ENCODE peak calls at places on chromosome 17, in eight cellular contexts. I is fibroblast of lung; L is lower lobe of right lung; B is CD4-positive, alpha-beta T cell; S is WTC11; W is body of pancreas; Z is thoracic aorta; G is tibial artery. U is an unnamed sample.
A peak's percentile ranks its signal among the peaks of the same experiment; 100 is the strongest.

GRCh38 chr17:80882926-80883685 is 108.5 kb upstream of the CHMP6 start:
- DNase-seq in I (no peak), L (peak; percentile 33), B (no peak), S (no peak), W (no peak), Z (no peak), G (no peak), U (no peak)

GRCh38 chr17:17026163-17026562 is 16.1 kb upstream of the MPRIP start:
- DNase-seq in I (no peak), L (peak; percentile 47), B (no peak), S (no peak), W (no peak), Z (no peak), G (no peak), U (no peak)

GRCh38 chr17:68020451-68020779 is 15.1 kb upstream of the KPNA2 start:
- DNase-seq in I (no peak), L (no peak), B (no peak), S (no peak), W (peak; percentile 26), Z (no peak), G (no peak), U (no peak)

GRCh38 chr17:15263680-15264079 is 1.4 kb downstream of the PMP22 start:
- DNase-seq in I (no peak), L (no peak), B (no peak), S (no peak), W (no peak), Z (no peak), G (no peak), U (no peak)

GRCh38 chr17:14037453-14037852 is 31.9 kb upstream of the COX10 start:
- DNase-seq in I (no peak), L (no peak), B (no peak), S (no peak), W (no peak), Z (no peak), G (no peak), U (no peak)

GRCh38 chr17:40364121-40364861 is at the start of gene GJD3:
- DNase-seq in I (peak; percentile 57), L (no peak), B (no peak), S (peak; percentile 71), W (no peak), Z (no peak), G (no peak), U (no peak)

GRCh38 chr17:43660816-43661493 is 767 bp downstream of the MEOX1 start:
- DNase-seq in I (no peak), L (no peak), B (peak; percentile 8), S (no peak), W (no peak), Z (no peak), G (no peak), U (no peak)

GRCh38 chr17:50956750-50957523 is 90.8 kb upstream of the TOB1 start:
- DNase-seq in I (peak; percentile 56), L (peak; percentile 72), B (peak; percentile 60), S (peak; percentile 79), W (peak; percentile 81), Z (no peak), G (peak; percentile 83), U (peak; percentile 53)

GRCh38 chr17:76250141-76250540 is 9.8 kb upstream of the RNF157 start:
- DNase-seq in I (no peak), L (no peak), B (no peak), S (no peak), W (no peak), Z (no peak), G (peak; percentile 9), U (no peak)

GRCh38 chr17:83203472-83204221 is 124.2 kb downstream of the METRNL start:
- DNase-seq in I (no peak), L (peak; percentile 48), B (no peak), S (peak; percentile 4), W (peak; percentile 5), Z (no peak), G (peak; percentile 79), U (no peak)

GRCh38 chr17:74860999-74861553 is 1.4 kb upstream of the GRIN2C start:
- DNase-seq in I (no peak), L (no peak), B (no peak), S (peak; percentile 43), W (no peak), Z (no peak), G (no peak), U (no peak)

GRCh38 chr17:49267912-49268311 is 37.3 kb upstream of the PHOSPHO1 start:
- DNase-seq in I (no peak), L (no peak), B (no peak), S (no peak), W (no peak), Z (no peak), G (no peak), U (no peak)

GRCh38 chr17:4881761-4882555 is 17.4 kb upstream of the C17orf107 start:
- DNase-seq in I (peak; percentile 34), L (peak; percentile 81), B (peak; percentile 70), S (peak; percentile 85), W (peak; percentile 86), Z (no peak), G (no peak), U (peak; percentile 41)

GRCh38 chr17:2232244-2232638 is 71.3 kb downstream of the SMG6 start:
- DNase-seq in I (peak; percentile 60), L (no peak), B (no peak), S (no peak), W (no peak), Z (no peak), G (peak; percentile 54), U (no peak)

GRCh38 chr17:58369214-58370031 is 17.4 kb upstream of the SUPT4H1 start:
- DNase-seq in I (no peak), L (no peak), B (no peak), S (no peak), W (no peak), Z (no peak), G (no peak), U (no peak)

DNA sequence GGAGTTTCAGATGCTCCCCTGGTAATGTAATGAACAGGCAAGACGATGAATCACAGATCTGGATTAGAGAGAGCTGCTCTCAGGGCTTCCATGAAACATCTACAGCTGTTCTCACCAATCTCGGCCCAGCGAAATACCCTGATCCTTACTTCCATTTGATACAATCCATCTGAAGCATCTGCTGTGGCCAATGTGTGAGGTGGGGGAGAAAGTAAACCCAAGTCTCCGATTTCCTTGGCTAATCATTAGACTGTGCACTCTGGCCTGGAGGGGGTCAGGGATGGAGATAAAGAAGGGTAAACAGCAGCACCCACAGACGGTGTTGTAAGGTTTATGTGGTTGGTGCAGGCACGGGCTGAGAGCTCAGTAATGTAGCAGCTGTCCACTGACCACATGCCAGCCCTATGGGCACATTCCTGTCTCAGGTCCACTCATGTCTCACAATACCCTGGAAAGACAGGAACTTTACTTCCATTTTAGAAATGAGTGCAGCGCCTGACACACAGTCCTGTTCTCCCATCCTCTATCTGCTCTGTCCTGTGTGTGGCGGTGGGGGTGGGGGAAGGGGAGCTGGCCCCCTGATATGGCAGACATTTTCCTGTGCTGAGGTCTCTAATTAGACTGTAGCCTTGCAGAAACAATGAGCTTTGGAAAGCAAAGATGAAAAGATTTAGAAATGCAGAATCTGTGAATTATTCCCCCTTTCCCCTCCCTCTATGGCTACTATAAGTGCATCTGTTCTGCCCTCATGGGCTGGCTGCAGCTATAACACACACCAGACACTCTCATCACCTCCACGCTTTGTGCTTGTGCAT is 48.3 kb upstream of the ERN1 start:
- DNase-seq in I (peak; percentile 22), L (no peak), B (no peak), S (no peak), W (peak; percentile 49), Z (no peak), G (no peak), U (no peak)
- TF ChIP-seq CTCF in I (no peak), L (no peak), B (no peak), S (no peak), W (no peak), Z (no peak), G (no peak), U (no peak)

GRCh38 chr17:60391419-60392041 is 403 bp downstream of the USP32 start:
- DNase-seq in I (peak; percentile 25), L (no peak), B (no peak), S (peak; percentile 65), W (no peak), Z (no peak), G (no peak), U (no peak)
- TF ChIP-seq CTCF in I (no peak), L (no peak), B (no peak), S (no peak), W (no peak), Z (no peak), G (no peak), U (no peak)

GRCh38 chr17:73302189-73302588 is 9.6 kb downstream of the CDC42EP4 start:
- DNase-seq in I (no peak), L (no peak), B (no peak), S (no peak), W (no peak), Z (no peak), G (no peak), U (no peak)

GRCh38 chr17:73304971-73305786 is 6.6 kb downstream of the CDC42EP4 start:
- DNase-seq in I (peak; percentile 83), L (peak; percentile 75), B (no peak), S (peak; percentile 52), W (peak; percentile 60), Z (peak; percentile 72), G (peak; percentile 82), U (no peak)

GRCh38 chr17:73305845-73306836 is 5.7 kb downstream of the CDC42EP4 start:
- DNase-seq in I (no peak), L (no peak), B (no peak), S (no peak), W (no peak), Z (no peak), G (no peak), U (no peak)

GRCh38 chr17:73307130-73307529 is 4.7 kb downstream of the CDC42EP4 start:
- DNase-seq in I (no peak), L (no peak), B (no peak), S (no peak), W (peak; percentile 83), Z (no peak), G (peak; percentile 79), U (no peak)

DNA sequence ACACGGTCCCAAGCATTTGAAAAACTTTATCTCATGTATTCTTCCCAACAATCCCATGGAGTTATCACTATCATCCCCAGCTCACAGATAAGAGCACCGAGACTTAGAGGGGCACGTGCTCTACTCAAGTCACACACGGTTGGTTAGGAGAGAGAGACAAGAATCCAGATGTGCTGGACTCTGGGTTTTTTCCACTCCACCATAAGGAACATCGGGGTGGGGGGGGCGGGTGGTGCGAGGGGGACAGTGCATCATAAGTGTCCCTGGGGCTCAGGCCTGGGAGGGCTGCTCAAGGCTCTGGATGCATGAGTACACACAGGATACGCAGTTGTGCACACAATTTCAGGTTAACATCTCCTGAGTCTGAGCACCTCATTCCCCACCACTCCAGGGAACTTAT is 7.4 kb downstream of the CDC42EP4 start:
- DNase-seq in I (no peak), L (no peak), B (no peak), S (no peak), W (no peak), Z (no peak), G (no peak), U (no peak)
- TF ChIP-seq CTCF in I (no peak), L (no peak), B (no peak), S (no peak), W (no peak), Z (no peak), G (no peak), U (no peak)

DNA sequence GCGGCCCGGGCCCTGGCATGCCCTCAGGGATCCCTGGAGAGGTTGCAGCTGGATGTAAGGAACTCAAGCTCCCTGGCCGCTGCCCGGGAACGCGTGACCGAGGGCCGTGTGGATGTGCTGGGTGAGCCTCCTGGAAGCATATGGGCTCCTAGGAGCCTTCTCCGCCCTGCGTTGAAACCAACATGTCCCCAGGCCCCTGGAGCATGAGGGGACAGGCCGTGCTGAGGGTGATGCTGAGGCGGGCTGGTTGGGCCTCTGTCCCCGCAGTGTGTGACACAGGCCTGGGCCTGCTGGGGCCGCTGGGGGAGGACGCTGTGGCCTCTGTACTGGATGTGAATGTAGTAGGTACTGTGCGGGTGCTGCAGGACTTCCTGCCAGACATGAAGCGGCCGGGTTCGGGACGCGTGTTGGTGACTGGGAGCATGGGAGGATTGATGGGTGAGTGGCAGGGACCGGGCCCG is 5.7 kb upstream of the HSD17B1 start:
- DNase-seq in I (no peak), L (no peak), B (no peak), S (no peak), W (no peak), Z (no peak), G (no peak), U (no peak)
- TF ChIP-seq CTCF in I (no peak), L (no peak), B (no peak), S (no peak), W (no peak), Z (no peak), G (no peak), U (no peak)